ENCODE peak calls at places on chromosomes 2 and 18, in eight cellular contexts. W, R, M, K, Z, H, J and F are unnamed samples.

GRCh38 chr18:23225518-23225917 is 90.2 kb downstream of the CABLES1 start:
- DNase-seq in H (peak; percentile 74), K (no peak), R (no peak), M (no peak), J (no peak), W (no peak), Z (no peak), F (no peak)

GRCh38 chr2:172350844-172351480 is 76.4 kb upstream of the ITGA6 start:
- DNase-seq in J (no peak), Z (no peak), W (no peak), M (no peak), K (peak; percentile 88), R (no peak), H (no peak), F (peak; percentile 94)

GRCh38 chr2:219460424-219460926 is 25.8 kb downstream of the SPEG start:
- DNase-seq in M (no peak), H (peak; percentile 97), Z (peak; percentile 74), W (no peak), K (no peak), R (no peak), J (peak; percentile 53), F (no peak)

GRCh38 chr2:63581266-63581961 is 6.9 kb downstream of the WDPCP start:
- DNase-seq in W (no peak), Z (no peak), H (no peak), K (no peak), J (no peak), R (no peak), M (no peak), F (peak; percentile 72)

GRCh38 chr2:157628532-157629415 is at the start of gene ACVR1C:
- DNase-seq in W (peak; percentile 83), M (peak; percentile 89), Z (peak; percentile 98), J (peak; percentile 64), K (peak; percentile 50), H (peak; percentile 67), R (no peak), F (peak; percentile 82)

GRCh38 chr2:2466534-2466933 is 135.5 kb upstream of the MYT1L start:
- DNase-seq in M (no peak), K (no peak), Z (no peak), H (no peak), W (no peak), J (no peak), R (no peak), F (no peak)

GRCh38 chr2:73837847-73838585 is 9.3 kb downstream of the STAMBP start:
- DNase-seq in W (no peak), J (no peak), Z (no peak), M (no peak), H (no peak), R (no peak), K (no peak), F (no peak)

GRCh38 chr2:55923091-55923977 is at the start of gene EFEMP1:
- DNase-seq in J (no peak), Z (peak; percentile 89), M (peak; percentile 73), R (no peak), W (no peak), H (peak; percentile 81), K (peak; percentile 77), F (peak; percentile 69)

GRCh38 chr2:241953324-241953851 is 83.9 kb downstream of the RTP5 start:
- DNase-seq in M (no peak), H (peak; percentile 58), R (no peak), W (no peak), Z (no peak), K (no peak), J (no peak), F (no peak)

GRCh38 chr2:31138037-31138962 is at the start of gene GALNT14:
- DNase-seq in H (peak; percentile 70), W (no peak), R (no peak), J (no peak), M (peak; percentile 94), Z (peak; percentile 81), K (peak; percentile 44), F (peak; percentile 53)

GRCh38 chr2:238119756-238120462 is 18.6 kb upstream of the KLHL30 start:
- DNase-seq in J (no peak), Z (no peak), W (no peak), M (peak; percentile 74), R (no peak), K (no peak), H (no peak), F (no peak)

GRCh38 chr2:72146357-72147302 is 1.0 kb downstream of the CYP26B1 start:
- DNase-seq in K (peak; percentile 4), W (no peak), H (peak; percentile 62), M (peak; percentile 62), R (no peak), Z (peak; percentile 68), J (no peak), F (peak; percentile 25)

GRCh38 chr2:62475172-62476011 is 30.6 kb downstream of the TMEM17 start:
- DNase-seq in K (peak; percentile 42), Z (peak; percentile 20), H (no peak), W (no peak), J (no peak), M (peak; percentile 84), R (no peak), F (no peak)

GRCh38 chr18:76658627-76659026 is 163.6 kb upstream of the ZNF516 start:
- DNase-seq in Z (peak; percentile 87), R (no peak), J (peak; percentile 13), H (no peak), M (no peak), K (no peak), W (no peak), F (no peak)

GRCh38 chr18:12851709-12852108 is 32.3 kb downstream of the PTPN2 start:
- DNase-seq in K (no peak), Z (no peak), M (no peak), R (no peak), H (no peak), J (no peak), W (no peak), F (no peak)

GRCh38 chr18:51110073-51110797 is 80.2 kb downstream of the SMAD4 start:
- DNase-seq in H (peak; percentile 73), J (peak; percentile 58), W (no peak), R (no peak), M (peak; percentile 92), K (peak; percentile 35), Z (peak; percentile 83), F (peak; percentile 71)

GRCh38 chr2:150339951-150340350 is 147.5 kb downstream of the RND3 start:
- DNase-seq in M (no peak), K (peak; percentile 26), J (no peak), R (no peak), Z (no peak), W (no peak), H (no peak), F (no peak)

GRCh38 chr18:2776596-2776995 is 70.2 kb upstream of the EMILIN2 start:
- DNase-seq in M (no peak), W (no peak), H (no peak), R (no peak), J (no peak), Z (no peak), K (no peak), F (no peak)

GRCh38 chr2:238855299-238855698 is 7.4 kb downstream of the TWIST2 start:
- DNase-seq in Z (no peak), K (no peak), M (no peak), R (no peak), W (no peak), J (no peak), H (peak; percentile 15), F (no peak)

GRCh38 chr2:197293252-197294007 is 17.1 kb downstream of the ANKRD44 start:
- DNase-seq in M (no peak), Z (no peak), H (no peak), J (no peak), W (no peak), K (no peak), R (no peak), F (no peak)

GRCh38 chr2:137865954-137866540 is 98.2 kb upstream of the HNMT start:
- DNase-seq in W (peak; percentile 53), M (no peak), Z (peak; percentile 80), R (peak; percentile 27), K (peak; percentile 15), H (no peak), J (peak; percentile 68), F (peak; percentile 29)

GRCh38 chr2:62458206-62459035 is 47.6 kb downstream of the TMEM17 start:
- DNase-seq in R (no peak), K (no peak), W (no peak), Z (no peak), M (no peak), J (no peak), H (no peak), F (no peak)

GRCh38 chr2:59896499-59896898 is 657.0 kb downstream of the BCL11A start:
- DNase-seq in W (no peak), H (no peak), M (no peak), J (no peak), K (no peak), R (no peak), Z (peak; percentile 16), F (no peak)

GRCh38 chr2:207315131-207315530 is 149.4 kb upstream of the KLF7 start:
- DNase-seq in J (no peak), W (no peak), Z (no peak), M (no peak), R (no peak), K (no peak), H (no peak), F (no peak)

GRCh38 chr2:217338306-217338916 is 478.5 kb upstream of the TNP1 start:
- DNase-seq in K (no peak), Z (peak; percentile 11), M (no peak), H (peak; percentile 78), R (no peak), J (no peak), W (no peak), F (no peak)
- TF ChIP-seq POLR2AphosphoS5 in K (no peak), Z (no peak), M (no peak), H (no peak), R (no peak), J (no peak), W (no peak), F (no peak)

DNA sequence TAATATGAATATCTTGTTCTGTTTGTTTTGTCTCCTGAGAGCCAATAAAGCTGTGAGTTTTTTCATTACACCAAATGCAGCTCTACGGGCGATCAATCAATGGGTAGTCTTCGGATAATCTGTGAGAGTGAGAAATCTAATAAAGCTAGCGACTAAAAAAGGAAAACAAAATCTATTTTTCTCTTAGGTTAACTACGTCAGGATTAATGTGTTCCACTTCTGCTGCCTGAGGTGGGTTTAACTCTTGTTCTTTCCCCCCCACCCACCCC is 63.1 kb upstream of the PSMD14 start:
- DNase-seq in M (no peak), J (no peak), K (no peak), H (no peak), W (no peak), R (no peak), Z (no peak), F (no peak)
- H3K4me3 ChIP-seq in M (no peak overlapping the region), J (no peak overlapping the region), K (peak overlapping the region; percentile 12), H (no peak overlapping the region), W (peak overlapping the region; percentile 58), R (no peak overlapping the region), Z (peak overlapping the region; percentile 52), F (peak overlapping the region; percentile 45)

GRCh38 chr2:10302479-10303173 is at the start of gene HPCAL1:
- DNase-seq in W (peak; percentile 36), Z (peak; percentile 96), R (no peak), H (peak; percentile 93), K (peak; percentile 86), M (peak; percentile 99), J (peak; percentile 94), F (peak; percentile 93)
- TF ChIP-seq POLR2AphosphoS5 in W (peak; percentile 96), Z (peak; percentile 66), R (peak; percentile 55), H (peak; percentile 83), K (peak; percentile 79), M (peak; percentile 95), J (no peak), F (peak; percentile 47)

DNA sequence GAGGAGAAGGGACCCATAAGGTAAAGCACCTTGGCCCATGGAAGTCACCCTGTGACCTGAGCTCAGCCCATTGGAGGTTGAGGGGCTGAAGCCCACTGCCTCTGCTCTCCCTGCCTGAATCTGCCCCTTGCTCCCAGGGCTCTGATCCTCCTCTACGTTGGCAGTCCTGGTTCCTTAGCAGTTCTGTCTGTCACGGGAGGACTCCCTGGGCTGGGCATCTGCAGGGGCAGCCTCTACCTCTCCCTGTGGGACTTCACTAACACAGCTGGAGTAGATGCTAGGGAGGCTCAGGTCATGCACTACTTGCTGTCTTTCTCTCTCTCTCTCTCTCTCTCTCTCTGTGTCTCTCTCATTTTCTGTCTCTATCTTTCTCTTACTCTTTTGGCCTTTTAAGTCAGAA is 8.7 kb downstream of the GYPC start:
- DNase-seq in K (no peak), W (no peak), M (no peak), R (no peak), H (no peak), J (no peak), Z (no peak), F (no peak)
- H3K4me3 ChIP-seq in K (no peak overlapping the region), W (no peak overlapping the region), M (no peak overlapping the region), R (no peak overlapping the region), H (no peak overlapping the region), J (no peak overlapping the region), Z (no peak overlapping the region), F (no peak overlapping the region)